ENCODE peak calls at places on chromosomes 3 and 15, in five cellular contexts. J is HepG2, P is DND-41, W is fibroblast of mammary gland, Q is fibroblast of pulmonary artery. M is an unnamed sample.

GRCh38 chr3:106115557-106115956 is 246.7 kb upstream of the CBLB start:
- DNase-seq in W (no peak), Q (no peak), P (no peak), J (no peak), M (no peak)

GRCh38 chr3:67656614-67657013 is 2.2 kb upstream of the SUCLG2 start:
- DNase-seq in W (no peak), J (no peak), Q (no peak), P (no peak), M (no peak)

GRCh38 chr15:73781038-73781925 is 28.1 kb upstream of the INSYN1 start:
- DNase-seq in W (peak), Q (peak), J (no peak), P (no peak), M (no peak)

GRCh38 chr15:32029409-32029861 is 880 bp upstream of the CHRNA7 start:
- DNase-seq in Q (no peak), P (no peak), J (no peak), W (no peak), M (no peak)

GRCh38 chr3:46931631-46932441 is 44.7 kb downstream of the CCDC12 start:
- DNase-seq in W (peak), Q (peak), P (no peak), J (peak), M (no peak)

GRCh38 chr3:194983121-194983520 is 287.8 kb downstream of the XXYLT1 start:
- DNase-seq in P (no peak), J (no peak), W (no peak), Q (no peak), M (no peak)

GRCh38 chr3:39112535-39112934 is 5.1 kb downstream of the TTC21A start:
- DNase-seq in P (no peak), W (no peak), Q (no peak), J (no peak), M (no peak)

GRCh38 chr15:29926083-29926388 is 103.8 kb upstream of the TJP1 start:
- DNase-seq in Q (no peak), W (no peak), J (no peak), P (no peak), M (no peak)

GRCh38 chr3:331881-332280 is 135.3 kb downstream of the CHL1 start:
- DNase-seq in P (no peak), Q (no peak), J (no peak), W (no peak), M (no peak)

GRCh38 chr3:17140670-17141505 is 256.1 kb downstream of the PLCL2 start:
- DNase-seq in P (no peak), Q (no peak), J (no peak), W (peak), M (peak)

GRCh38 chr3:17143893-17144664 is 259.3 kb downstream of the PLCL2 start:
- DNase-seq in Q (no peak), J (no peak), W (no peak), P (no peak), M (no peak)

GRCh38 chr3:17144665-17144993 is 259.9 kb downstream of the PLCL2 start:
- DNase-seq in W (no peak), P (no peak), Q (no peak), J (no peak), M (no peak)

GRCh38 chr3:17141699-17142098 is 256.9 kb downstream of the PLCL2 start:
- DNase-seq in P (no peak), J (no peak), Q (no peak), W (no peak), M (no peak)

DNA sequence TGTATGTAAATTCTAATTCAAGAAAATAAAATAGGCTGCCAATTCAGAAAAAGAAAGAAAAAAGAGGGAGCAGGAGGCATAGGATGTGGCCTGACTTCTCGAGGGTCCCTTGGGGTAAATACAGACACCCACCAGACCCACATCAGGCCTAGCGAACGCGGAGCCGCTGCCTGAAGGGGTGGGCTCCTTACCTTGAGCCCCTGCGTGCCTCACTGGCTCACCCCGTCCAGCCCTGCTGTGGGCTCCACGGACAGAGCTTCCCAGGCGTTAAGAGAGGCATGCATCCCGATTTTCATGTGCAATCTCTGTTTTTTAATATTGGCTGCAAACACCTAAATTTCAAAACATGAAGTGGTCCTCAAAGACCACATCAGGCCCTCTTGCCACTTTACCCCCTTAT is 257.8 kb downstream of the PLCL2 start:
- DNase-seq in J (no peak), P (no peak), Q (no peak), W (no peak), M (no peak)
- H3K4me3 ChIP-seq in J (no peak), P (no peak), Q (no peak), W (no peak), M (no peak)

DNA sequence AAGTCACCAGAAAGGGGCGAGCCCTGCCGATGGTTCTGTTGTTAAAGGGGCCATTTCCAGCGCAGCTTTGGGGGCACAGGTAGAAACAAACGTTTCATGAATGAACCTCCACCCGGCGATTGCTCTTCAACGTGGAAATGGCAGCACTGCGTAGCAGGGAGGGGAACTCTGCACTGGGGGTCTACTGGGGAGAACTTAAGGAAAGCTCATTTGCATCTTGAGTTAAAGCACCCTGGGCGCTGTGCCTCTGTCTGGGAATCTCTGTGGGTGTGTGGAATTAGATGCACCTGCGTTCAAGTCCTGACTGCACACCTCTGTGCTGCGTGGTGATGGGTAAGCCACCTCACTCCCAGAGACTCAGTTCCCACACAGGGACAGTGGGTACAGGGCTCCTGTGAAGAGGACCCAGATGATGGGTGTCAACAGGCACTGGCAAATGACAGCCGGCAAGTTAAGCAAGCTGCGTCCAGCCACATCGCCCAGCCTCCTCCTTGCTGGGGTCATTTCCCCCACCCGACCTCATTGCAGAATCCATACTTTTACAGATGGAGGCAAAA is 68.8 kb downstream of the ASB7 start:
- DNase-seq in J (no peak), P (no peak), Q (no peak), W (no peak), M (no peak)
- H3K4me3 ChIP-seq in J (no peak), P (no peak), Q (no peak), W (no peak), M (no peak)

DNA sequence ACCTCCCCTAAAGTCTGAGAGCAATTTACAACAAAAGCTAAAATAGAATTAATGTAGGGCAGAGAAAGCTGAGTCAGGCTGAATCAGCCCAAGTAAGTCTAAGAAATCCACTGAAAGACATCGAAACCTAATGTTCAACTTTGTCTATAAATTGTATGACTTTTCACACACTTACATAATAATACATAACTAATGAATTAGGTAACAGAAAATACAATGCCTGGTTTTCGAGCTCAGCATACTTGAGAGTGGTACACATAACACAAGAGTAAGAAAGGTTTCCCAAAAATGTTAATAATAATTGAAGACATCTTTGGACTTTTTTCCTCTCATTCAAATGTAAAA is 55.3 kb upstream of the VGLL4 start:
- DNase-seq in J (no peak), P (no peak), W (peak), Q (peak), M (no peak)
- H3K4me3 ChIP-seq in J (no peak), P (no peak), W (no peak), Q (no peak), M (no peak)

DNA sequence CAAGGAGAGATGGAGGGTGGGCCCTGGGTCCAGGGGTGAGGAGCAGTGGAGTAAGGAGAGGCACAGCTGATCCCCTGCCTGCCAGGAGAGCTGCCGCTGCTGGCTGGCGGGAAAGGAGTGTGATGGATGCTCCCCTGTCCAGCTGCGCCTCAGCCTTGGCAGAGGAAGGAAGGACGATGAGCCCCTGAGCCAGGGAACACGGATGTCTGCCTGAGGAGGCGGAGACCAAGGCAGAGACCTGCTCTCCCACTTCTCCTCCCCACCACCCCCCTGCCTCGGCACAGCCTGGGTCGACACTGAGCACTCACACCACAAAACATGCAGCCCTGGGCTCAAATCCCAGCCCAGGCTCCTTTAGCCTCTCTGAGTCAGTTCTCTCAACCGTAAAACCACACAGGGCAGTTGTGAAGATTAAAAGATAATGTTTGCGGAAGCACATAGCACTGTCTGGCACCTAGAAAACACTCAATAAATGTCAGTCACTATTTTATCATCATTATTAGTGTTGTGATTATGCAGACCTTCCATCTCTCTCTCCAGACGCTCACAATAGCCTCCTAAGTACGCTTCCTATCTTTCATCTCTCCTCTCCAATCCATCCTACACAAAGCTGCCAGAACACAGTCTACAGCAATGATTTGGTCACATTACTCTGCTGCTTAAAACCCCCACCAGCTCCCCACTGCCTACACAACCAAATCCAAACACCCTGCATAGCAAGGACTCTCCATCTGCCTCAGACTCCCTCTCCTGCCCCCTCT is 52.2 kb downstream of the SEMA5B start:
- DNase-seq in J (no peak), P (peak), Q (peak), W (peak), M (no peak)
- H3K4me3 ChIP-seq in J (no peak), P (no peak), Q (no peak), W (no peak), M (no peak)